ENCODE peak calls at places on chromosomes 13 and 19, in eight cellular contexts. Q is stomach, P is Panc1, U is H1, T is SK-N-SH, I is transverse colon, Z is SK-N-MC, R is GM23338. W is an unnamed sample.

GRCh38 chr13:40102360-40102727 is 446.9 kb downstream of the COG6 start:
- DNase-seq in Q (no peak), P (no peak), U (no peak), T (no peak), I (no peak), Z (no peak), R (no peak), W (no peak)

GRCh38 chr19:19460761-19461265 is 54.5 kb downstream of the TSSK6 start:
- DNase-seq in Q (peak), P (no peak), U (no peak), T (peak), I (peak), Z (no peak), R (peak), W (peak)

GRCh38 chr19:1245884-1246816 is 2.2 kb upstream of the MIDN start:
- DNase-seq in Q (peak), P (no peak), U (no peak), T (no peak), I (peak), Z (no peak), R (no peak), W (no peak)

GRCh38 chr13:81872581-81872980 is 1531.7 kb upstream of the SPRY2 start:
- DNase-seq in Q (no peak), P (no peak), U (no peak), T (peak), I (no peak), Z (peak), R (peak), W (no peak)

GRCh38 chr13:44312898-44313551 is 60.6 kb upstream of the SERP2 start:
- DNase-seq in Q (no peak), P (peak), U (no peak), T (no peak), I (no peak), Z (no peak), R (no peak), W (no peak)

GRCh38 chr13:76830805-76831204 is 55.4 kb downstream of the KCTD12 start:
- DNase-seq in Q (no peak), P (no peak), U (no peak), T (no peak), I (no peak), Z (no peak), R (peak), W (no peak)

GRCh38 chr13:29496241-29496712 is 99.2 kb downstream of the SLC7A1 start:
- DNase-seq in Q (peak), P (no peak), U (no peak), T (no peak), I (no peak), Z (no peak), R (no peak), W (peak)

GRCh38 chr13:98976941-98977340 is 923 bp downstream of the DOCK9 start:
- DNase-seq in Q (no peak), P (no peak), U (no peak), T (no peak), I (no peak), Z (no peak), R (no peak), W (no peak)

GRCh38 chr19:14091086-14091884 is 734 bp upstream of the SAMD1 start:
- DNase-seq in Q (no peak), P (no peak), U (peak), T (peak), I (peak), Z (no peak), R (peak), W (peak)

GRCh38 chr19:10268077-10268476 is 2.8 kb upstream of the ICAM1 start:
- DNase-seq in Q (no peak), P (no peak), U (no peak), T (no peak), I (no peak), Z (no peak), R (no peak), W (no peak)

GRCh38 chr19:19606021-19606420 is 12.5 kb downstream of the PBX4 start:
- DNase-seq in Q (peak), P (no peak), U (no peak), T (no peak), I (peak), Z (no peak), R (no peak), W (no peak)

GRCh38 chr19:54405628-54406027 is 9.6 kb upstream of the TTYH1 start:
- DNase-seq in Q (no peak), P (no peak), U (no peak), T (no peak), I (no peak), Z (no peak), R (no peak), W (no peak)

GRCh38 chr13:63948045-63948444 is 2532.4 kb upstream of the PCDH20 start:
- DNase-seq in Q (no peak), P (peak), U (no peak), T (no peak), I (no peak), Z (no peak), R (no peak), W (no peak)

GRCh38 chr19:48991823-48992570 is 1.1 kb downstream of the GYS1 start:
- DNase-seq in Q (peak), P (no peak), U (no peak), T (peak), I (peak), Z (no peak), R (peak), W (peak)

GRCh38 chr19:32691952-32692726 is 518 bp downstream of the NUDT19 start:
- DNase-seq in Q (peak), P (no peak), U (peak), T (peak), I (peak), Z (no peak), R (peak), W (peak)

GRCh38 chr19:47765522-47766358 is 12.8 kb upstream of the SELENOW start:
- DNase-seq in Q (peak), P (no peak), U (peak), T (peak), I (peak), Z (no peak), R (peak), W (no peak)

GRCh38 chr19:49409441-49410029 is 13.7 kb downstream of the PTH2 start:
- DNase-seq in Q (no peak), P (no peak), U (no peak), T (no peak), I (no peak), Z (no peak), R (no peak), W (no peak)

GRCh38 chr19:15378529-15379082 is 981 bp downstream of the AKAP8 start:
- DNase-seq in Q (peak), P (no peak), U (no peak), T (peak), I (peak), Z (no peak), R (peak), W (peak)

GRCh38 chr13:89923731-89924130 is 1423.8 kb upstream of the MIR17HG start:
- DNase-seq in Q (no peak), P (no peak), U (no peak), T (no peak), I (no peak), Z (no peak), R (no peak), W (no peak)

GRCh38 chr13:48637601-48638000 is 16.1 kb upstream of the CYSLTR2 start:
- DNase-seq in Q (no peak), P (no peak), U (no peak), T (no peak), I (no peak), Z (no peak), R (no peak), W (no peak)

GRCh38 chr13:111013196-111013595 is 98.3 kb upstream of the ANKRD10 start:
- DNase-seq in Q (no peak), P (no peak), U (no peak), T (no peak), I (no peak), Z (no peak), R (no peak), W (no peak)

GRCh38 chr19:19613456-19613855 is 5.0 kb downstream of the PBX4 start:
- DNase-seq in Q (no peak), P (no peak), U (no peak), T (no peak), I (peak), Z (no peak), R (no peak), W (no peak)

GRCh38 chr19:35120898-35121297 is 5.3 kb downstream of the FXYD3 start:
- DNase-seq in Q (no peak), P (no peak), U (no peak), T (no peak), I (peak), Z (no peak), R (no peak), W (no peak)

GRCh38 chr13:33279898-33280549 is 5.5 kb downstream of the STARD13 start:
- DNase-seq in Q (no peak), P (no peak), U (no peak), T (no peak), I (no peak), Z (no peak), R (no peak), W (no peak)

GRCh38 chr19:8515317-8515716 is 1.4 kb upstream of the ZNF414 start:
- DNase-seq in Q (no peak), P (no peak), U (no peak), T (no peak), I (no peak), Z (no peak), R (no peak), W (no peak)

GRCh38 chr19:29479941-29480340 is 45.9 kb upstream of the VSTM2B start:
- DNase-seq in Q (no peak), P (no peak), U (peak), T (no peak), I (no peak), Z (no peak), R (no peak), W (no peak)

GRCh38 chr13:111948811-111949210 is 118.1 kb upstream of the SOX1 start:
- DNase-seq in Q (peak), P (no peak), U (peak), T (no peak), I (no peak), Z (no peak), R (no peak), W (no peak)

GRCh38 chr19:4657835-4658234 is 12.3 kb downstream of the MYDGF start:
- DNase-seq in Q (no peak), P (no peak), U (no peak), T (no peak), I (no peak), Z (no peak), R (no peak), W (no peak)
- TF ChIP-seq POLR2AphosphoS5 in Q (no peak), P (no peak), U (no peak), T (no peak), I (no peak), Z (no peak), R (no peak), W (no peak)

GRCh38 chr13:101465877-101466276 is 13.4 kb downstream of the ITGBL1 start:
- DNase-seq in Q (no peak), P (no peak), U (no peak), T (no peak), I (no peak), Z (no peak), R (no peak), W (no peak)
- TF ChIP-seq POLR2AphosphoS5 in Q (no peak), P (no peak), U (no peak), T (no peak), I (no peak), Z (no peak), R (no peak), W (no peak)

DNA sequence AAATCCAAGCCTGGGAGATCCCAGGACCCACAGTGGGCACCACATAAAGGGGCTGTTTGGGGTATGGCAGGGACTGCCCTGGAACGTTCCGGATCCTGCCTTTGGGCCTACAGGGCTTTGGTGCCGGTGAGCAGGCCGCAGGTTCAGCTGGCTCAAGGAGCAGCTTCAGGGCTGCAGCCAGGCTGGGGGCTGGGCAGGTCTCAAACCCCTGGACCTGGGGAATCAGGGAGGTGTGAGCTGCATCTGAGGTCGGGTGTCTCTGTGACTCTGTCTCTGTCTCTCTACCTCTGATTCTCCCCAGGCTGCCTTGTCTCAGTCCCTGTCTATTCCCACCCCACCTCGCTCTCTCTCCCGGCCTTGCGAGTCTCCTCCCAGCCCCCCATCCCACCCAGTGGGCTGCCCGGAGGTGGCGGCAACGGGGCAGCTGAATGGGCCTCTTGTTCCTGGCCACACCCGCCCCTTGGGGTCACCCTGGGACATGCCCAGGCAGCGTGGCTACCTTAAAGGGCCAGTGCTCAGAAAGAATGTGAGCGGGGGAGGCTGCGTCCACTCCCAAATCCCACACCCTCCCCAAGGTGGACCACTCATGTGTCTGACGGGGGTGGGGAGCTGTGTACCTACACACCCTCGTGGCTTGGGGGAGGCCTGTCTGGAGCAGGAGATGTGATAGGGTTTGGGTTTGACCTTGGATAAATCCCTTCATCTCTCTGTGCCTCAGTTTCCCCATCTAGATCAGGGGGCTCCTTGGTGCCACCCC is 31.1 kb downstream of the NFIC start:
- DNase-seq in Q (peak), P (no peak), U (peak), T (peak), I (peak), Z (no peak), R (peak), W (no peak)
- TF ChIP-seq POLR2AphosphoS5 in Q (no peak), P (no peak), U (no peak), T (no peak), I (no peak), Z (no peak), R (no peak), W (no peak)

DNA sequence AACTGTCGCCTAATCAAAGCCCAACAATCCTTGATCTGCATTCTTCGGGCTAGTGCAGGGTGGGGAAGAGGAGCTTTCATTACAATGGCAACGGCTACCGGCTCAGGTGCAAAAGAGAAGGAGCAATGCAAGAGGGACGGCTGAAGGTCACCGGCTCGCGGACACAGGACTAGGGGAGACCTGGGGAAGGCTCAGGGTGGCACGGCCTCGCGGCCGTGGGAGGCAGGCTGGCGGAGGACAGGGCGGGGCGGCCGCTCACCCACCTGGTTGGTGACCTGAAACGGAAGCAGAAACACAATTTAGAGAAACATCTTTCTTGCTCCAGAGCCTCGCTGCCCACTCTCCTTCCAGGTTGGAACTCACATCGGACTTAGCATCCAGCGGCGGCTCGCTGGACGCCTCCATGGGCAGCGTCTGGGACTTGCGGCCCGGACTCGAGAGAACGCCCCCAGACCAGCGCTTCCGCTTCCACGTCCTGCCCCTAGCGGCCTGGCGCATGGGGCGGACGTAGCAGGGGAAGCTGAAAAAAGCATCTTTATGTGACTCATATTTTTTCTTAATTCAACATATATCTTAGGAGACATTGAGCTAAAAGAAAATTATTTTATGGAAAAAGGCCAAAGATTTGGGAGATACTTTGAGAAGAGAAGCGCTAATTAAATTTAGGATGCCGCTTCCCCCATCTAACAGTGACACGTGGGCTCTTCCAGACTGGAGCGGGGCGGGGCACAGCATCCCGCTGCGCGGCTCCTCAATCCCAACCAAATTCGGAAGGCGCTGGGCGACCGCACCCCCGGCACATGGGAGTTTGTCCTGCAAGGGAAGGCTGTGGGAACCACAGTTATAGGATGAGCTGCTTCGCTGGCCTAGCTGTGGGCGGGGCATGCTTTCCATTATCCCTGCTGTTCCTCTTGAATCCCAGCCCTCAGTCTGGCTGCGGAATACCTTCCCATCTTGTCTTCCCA is at the start of gene COMMD6:
- DNase-seq in Q (peak), P (peak), U (peak), T (peak), I (peak), Z (peak), R (peak), W (peak)
- TF ChIP-seq POLR2AphosphoS5 in Q (no peak), P (peak), U (peak), T (peak), I (peak), Z (peak), R (peak), W (peak)

GRCh38 chr13:26976336-26976735 is 195.3 kb downstream of the USP12 start:
- DNase-seq in Q (no peak), P (no peak), U (no peak), T (no peak), I (no peak), Z (no peak), R (no peak), W (no peak)
- TF ChIP-seq POLR2AphosphoS5 in Q (no peak), P (no peak), U (no peak), T (no peak), I (no peak), Z (no peak), R (no peak), W (no peak)

DNA sequence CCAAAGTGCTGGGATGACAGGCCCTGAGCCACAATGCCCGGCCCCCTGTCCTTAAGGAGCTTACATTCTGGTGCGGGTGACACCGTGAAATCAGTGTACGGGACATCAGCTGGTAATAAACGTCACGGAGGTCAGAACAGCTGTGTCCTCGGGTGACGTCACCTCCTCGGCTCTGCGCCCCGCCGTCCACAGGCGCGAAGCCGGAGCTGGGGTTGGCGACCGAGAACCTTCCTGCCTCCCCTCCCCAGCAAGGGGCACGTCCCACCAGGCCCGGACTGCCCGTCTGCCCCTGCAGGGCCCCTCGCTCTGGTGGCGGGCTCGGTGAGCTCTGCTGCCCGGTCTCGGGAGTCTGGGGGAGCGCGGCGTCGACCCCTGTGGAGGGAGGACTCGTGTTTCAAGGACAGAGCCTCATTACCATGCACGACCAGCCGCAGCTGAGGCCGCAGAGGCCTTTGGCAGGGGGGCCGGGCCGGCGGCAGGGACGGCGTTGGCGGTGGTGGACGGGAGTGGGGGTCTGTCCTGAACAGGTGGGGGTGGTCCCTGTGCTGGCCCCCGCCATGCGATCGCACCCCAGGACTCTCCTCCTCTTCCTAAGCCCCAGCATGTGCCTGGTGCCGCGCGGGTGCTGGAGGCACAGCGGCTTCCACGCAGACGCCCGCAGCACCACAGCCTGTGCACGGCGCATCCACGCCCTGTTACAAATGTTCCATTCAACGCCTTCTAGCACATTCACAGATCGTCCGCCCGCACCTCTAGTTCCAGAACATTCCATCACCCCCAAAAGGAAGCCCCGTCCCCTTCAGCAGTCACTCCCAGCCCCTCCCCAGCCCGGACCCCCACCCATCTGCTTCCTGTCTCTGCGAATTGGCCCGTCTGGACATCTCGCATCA is 5.4 kb downstream of the LINGO3 start:
- DNase-seq in Q (peak), P (no peak), U (peak), T (no peak), I (peak), Z (no peak), R (peak), W (no peak)
- TF ChIP-seq POLR2AphosphoS5 in Q (no peak), P (no peak), U (no peak), T (no peak), I (no peak), Z (no peak), R (no peak), W (peak)